ENCODE peak calls at places on chromosomes 6 and 20, in four cellular contexts. M is SK-N-SH, A is GM12878, Q is HepG2. L is an unnamed sample.

GRCh38 chr6:113433506-113433991 is 423.6 kb upstream of the MARCKS start:
- DNase-seq in M (no peak), A (no peak), Q (peak; percentile 34), L (no peak)

GRCh38 chr20:49871391-49871948 is 43.9 kb downstream of the SPATA2 start:
- DNase-seq in M (no peak), A (no peak), Q (no peak), L (no peak)

GRCh38 chr6:163264662-163265035 is 149.9 kb upstream of the QKI start:
- DNase-seq in M (no peak), A (no peak), Q (no peak), L (no peak)

GRCh38 chr6:111114484-111114883 is 27.2 kb downstream of the SLC16A10 start:
- DNase-seq in M (no peak), A (no peak), Q (no peak), L (no peak)

GRCh38 chr6:155216312-155217028 is 47.3 kb upstream of the CLDN20 start:
- DNase-seq in M (no peak), A (no peak), Q (no peak), L (no peak)

GRCh38 chr6:126913658-126914057 is 204.8 kb upstream of the RSPO3 start:
- DNase-seq in M (no peak), A (no peak), Q (no peak), L (no peak)

GRCh38 chr6:138491020-138491419 is 8.3 kb downstream of the NHSL1 start:
- DNase-seq in M (no peak), A (no peak), Q (no peak), L (no peak)

GRCh38 chr6:51028271-51028670 is 209.6 kb downstream of the TFAP2B start:
- DNase-seq in M (no peak), A (no peak), Q (peak; percentile 46), L (no peak)

GRCh38 chr20:50417484-50418235 is 92.5 kb upstream of the PTPN1 start:
- DNase-seq in M (no peak), A (no peak), Q (peak; percentile 45), L (peak; percentile 30)

GRCh38 chr6:45630801-45631200 is 253.1 kb upstream of the SUPT3H start:
- DNase-seq in M (no peak), A (no peak), Q (no peak), L (no peak)

GRCh38 chr6:169363590-169363989 is 109.9 kb upstream of the THBS2 start:
- DNase-seq in M (no peak), A (no peak), Q (no peak), L (no peak)

GRCh38 chr6:41453232-41453631 is 92.9 kb upstream of the FOXP4 start:
- DNase-seq in M (no peak), A (no peak), Q (no peak), L (no peak)

GRCh38 chr6:33759887-33760629 is 13.4 kb upstream of the IP6K3 start:
- DNase-seq in M (no peak), A (no peak), Q (no peak), L (no peak)

GRCh38 chr20:61436674-61437279 is 184.7 kb downstream of the CDH4 start:
- DNase-seq in M (no peak), A (no peak), Q (no peak), L (no peak)

GRCh38 chr20:15875446-15875845 is 697.8 kb downstream of the KIF16B start:
- DNase-seq in M (no peak), A (no peak), Q (no peak), L (no peak)

GRCh38 chr6:158016571-158017383 is 35.1 kb downstream of the SYNJ2 start:
- DNase-seq in M (no peak), A (no peak), Q (no peak), L (no peak)

GRCh38 chr6:37554480-37554819 is 54.8 kb upstream of the CCDC167 start:
- DNase-seq in M (no peak), A (no peak), Q (no peak), L (no peak)

GRCh38 chr20:48242623-48243022 is 457.3 kb upstream of the SULF2 start:
- DNase-seq in M (no peak), A (no peak), Q (no peak), L (no peak)

GRCh38 chr6:41053056-41053455 is at the start of gene APOBEC2:
- DNase-seq in M (no peak), A (no peak), Q (no peak), L (no peak)

GRCh38 chr6:45423111-45423900 is 45.6 kb upstream of the SUPT3H start:
- DNase-seq in M (peak; percentile 41), A (no peak), Q (no peak), L (no peak)

GRCh38 chr6:107621216-107621940 is 131.5 kb downstream of the SOBP start:
- DNase-seq in M (no peak), A (no peak), Q (no peak), L (no peak)

GRCh38 chr20:49526056-49526455 is 41.9 kb downstream of the PTGIS start:
- DNase-seq in M (no peak), A (no peak), Q (no peak), L (no peak)

GRCh38 chr6:43393597-43393996 is 24.1 kb upstream of the ZNF318 start:
- DNase-seq in M (no peak), A (no peak), Q (no peak), L (no peak)

GRCh38 chr6:51753635-51754034 is 333.8 kb downstream of the PKHD1 start:
- DNase-seq in M (no peak), A (no peak), Q (peak; percentile 3), L (peak; percentile 9)

GRCh38 chr20:44593721-44594120 is 11.3 kb downstream of the PKIG start:
- DNase-seq in M (no peak), A (no peak), Q (no peak), L (no peak)

GRCh38 chr20:137668-138131 is 4.7 kb upstream of the DEFB126 start:
- DNase-seq in M (peak; percentile 36), A (no peak), Q (peak; percentile 54), L (peak; percentile 8)

GRCh38 chr6:159307246-159307790 is 138.1 kb downstream of the FNDC1 start:
- DNase-seq in M (no peak), A (no peak), Q (no peak), L (no peak)

GRCh38 chr20:47115694-47116093 is 221.1 kb downstream of the EYA2 start:
- DNase-seq in M (no peak), A (no peak), Q (no peak), L (no peak)

GRCh38 chr20:47117325-47117724 is 222.7 kb downstream of the EYA2 start:
- DNase-seq in M (no peak), A (no peak), Q (no peak), L (no peak)

GRCh38 chr20:47110819-47111218 is 216.2 kb downstream of the EYA2 start:
- DNase-seq in M (no peak), A (no peak), Q (no peak), L (no peak)

GRCh38 chr20:47111576-47111975 is 216.9 kb downstream of the EYA2 start:
- DNase-seq in M (no peak), A (no peak), Q (no peak), L (no peak)

GRCh38 chr20:47113362-47114118 is 218.9 kb downstream of the EYA2 start:
- DNase-seq in M (no peak), A (no peak), Q (peak; percentile 16), L (no peak)
- TF ChIP-seq USF2 in M (no peak), A (no peak), Q (no peak), L (no peak)

GRCh38 chr6:144899161-144899560 is 614.0 kb downstream of the UTRN start:
- DNase-seq in M (no peak), A (no peak), Q (no peak), L (no peak)
- TF ChIP-seq FOXM1 in M (no peak), A (no peak), Q (no peak), L (no peak)

GRCh38 chr6:3271756-3272155 is 13.0 kb downstream of the PSMG4 start:
- DNase-seq in M (no peak), A (no peak), Q (no peak), L (no peak)

GRCh38 chr6:3267162-3267561 is 8.4 kb downstream of the PSMG4 start:
- DNase-seq in M (no peak), A (no peak), Q (no peak), L (no peak)

GRCh38 chr6:3270258-3270657 is 11.5 kb downstream of the PSMG4 start:
- DNase-seq in M (no peak), A (no peak), Q (no peak), L (no peak)

GRCh38 chr6:3268680-3269079 is 9.9 kb downstream of the PSMG4 start:
- DNase-seq in M (no peak), A (no peak), Q (no peak), L (no peak)

GRCh38 chr6:3269412-3269975 is 10.7 kb downstream of the PSMG4 start:
- DNase-seq in M (no peak), A (no peak), Q (no peak), L (no peak)
- TF ChIP-seq USF2 in M (no peak), A (no peak), Q (no peak), L (no peak)

GRCh38 chr6:144415835-144416237 is 130.7 kb downstream of the UTRN start:
- DNase-seq in M (no peak), A (no peak), Q (no peak), L (no peak)
- TF ChIP-seq FOXM1 in M (no peak), A (no peak), Q (no peak), L (no peak)

DNA sequence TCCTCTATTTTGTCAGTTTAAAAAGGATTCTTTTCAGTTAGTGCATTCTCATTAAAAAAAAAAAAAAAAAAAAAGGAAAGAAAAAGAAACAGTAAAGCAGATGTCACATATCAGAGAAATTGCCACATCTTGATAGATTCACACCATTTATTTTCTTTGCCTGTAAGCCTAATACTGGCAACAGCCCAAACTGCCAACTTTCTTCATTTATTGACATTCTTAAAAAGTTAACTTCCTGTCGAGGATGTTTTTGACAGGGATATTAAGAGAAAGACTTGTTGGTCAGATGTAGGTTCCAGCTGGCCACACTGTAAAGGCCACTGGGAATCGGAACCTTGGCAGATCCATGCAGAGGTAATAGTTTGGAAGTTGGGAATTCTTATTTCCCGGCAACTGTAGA is 332.6 kb downstream of the NRN1 start:
- DNase-seq in M (no peak), A (no peak), Q (no peak), L (no peak)
- TF ChIP-seq USF2 in M (no peak), A (no peak), Q (no peak), L (no peak)

GRCh38 chr6:102655823-102656222 is 1262.3 kb downstream of the GRIK2 start:
- DNase-seq in M (no peak), A (no peak), Q (no peak), L (no peak)

GRCh38 chr6:102662851-102663250 is 1269.3 kb downstream of the GRIK2 start:
- DNase-seq in M (no peak), A (no peak), Q (no peak), L (no peak)

DNA sequence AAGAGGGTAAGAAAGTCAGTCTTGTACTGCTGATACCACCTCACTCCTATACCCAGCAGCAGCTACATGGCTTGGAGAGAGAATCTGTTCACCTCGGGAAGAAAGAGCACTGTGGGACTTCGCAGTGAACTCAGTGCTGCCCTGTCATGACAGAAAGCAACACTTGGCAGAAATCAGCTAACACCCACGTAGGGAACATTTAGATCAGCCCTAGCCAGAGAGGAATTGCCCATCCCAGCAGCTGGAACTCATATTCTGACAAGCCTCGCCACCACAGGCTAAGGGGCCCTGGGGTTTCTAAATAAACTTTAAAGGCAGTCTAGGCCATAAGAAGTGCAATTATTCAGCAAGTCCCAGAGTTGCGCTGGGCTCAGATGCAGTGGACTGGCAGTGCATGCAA is 1266.8 kb downstream of the GRIK2 start:
- DNase-seq in M (no peak), A (no peak), Q (no peak), L (no peak)
- TF ChIP-seq FOXM1 in M (no peak), A (no peak), Q (no peak), L (no peak)

GRCh38 chr6:143099647-143100046 is 39.0 kb downstream of the AIG1 start:
- DNase-seq in M (no peak), A (no peak), Q (no peak), L (no peak)
- TF ChIP-seq USF2 in M (no peak), A (no peak), Q (no peak), L (no peak)